ENCODE peak calls at places on chromosome 7, in six cellular contexts. M is left ventricle myocardium inferior, O is breast epithelium, K is stomach, W is neural progenitor cell, E is prostate gland. N is an unnamed sample. For H3K9me3 and H3K4me1, the result is how much of the 10 kb centered on the place peaks cover.

GRCh38 chr7:81284576-81284975 is 365.7 kb upstream of the SEMA3C start:
- DNase-seq in M (no peak), O (no peak), K (no peak), W (no peak), E (no peak), N (no peak)

GRCh38 chr7:80918909-80919721 is at the start of gene SEMA3C:
- DNase-seq in M (peak), O (peak), K (peak), W (peak), E (peak), N (peak)

GRCh38 chr7:143728333-143728862 is 29.1 kb downstream of the CTAGE6 start:
- DNase-seq in M (no peak), O (no peak), K (no peak), W (no peak), E (no peak), N (no peak)

GRCh38 chr7:7495171-7495570 is 40.5 kb downstream of the COL28A1 start:
- DNase-seq in M (no peak), O (no peak), K (no peak), W (no peak), E (no peak), N (no peak)

GRCh38 chr7:143901360-143901709 is 641 bp downstream of the TCAF1 start:
- DNase-seq in M (peak), O (peak), K (peak), W (no peak), E (peak), N (peak)

GRCh38 chr7:7719235-7719634 is 828 bp upstream of the RPA3 start:
- DNase-seq in M (no peak), O (no peak), K (no peak), W (no peak), E (peak), N (peak)

GRCh38 chr7:152588350-152588749 is 87.6 kb downstream of the XRCC2 start:
- DNase-seq in M (no peak), O (no peak), K (no peak), W (no peak), E (no peak), N (peak)

GRCh38 chr7:1422512-1423265 is 36.6 kb downstream of the MICALL2 start:
- DNase-seq in M (no peak), O (no peak), K (peak), W (no peak), E (no peak), N (peak)

GRCh38 chr7:4003536-4003935 is 678.6 kb upstream of the FOXK1 start:
- DNase-seq in M (no peak), O (no peak), K (no peak), W (no peak), E (no peak), N (no peak)

GRCh38 chr7:131090866-131091692 is 236.6 kb upstream of the MKLN1 start:
- DNase-seq in M (no peak), O (no peak), K (no peak), W (no peak), E (no peak), N (no peak)

GRCh38 chr7:42347616-42348015 is 110.6 kb upstream of the GLI3 start:
- DNase-seq in M (no peak), O (no peak), K (no peak), W (peak), E (no peak), N (no peak)

GRCh38 chr7:68730871-68731403 is 867.3 kb upstream of the AUTS2 start:
- DNase-seq in M (no peak), O (peak), K (peak), W (no peak), E (peak), N (peak)

GRCh38 chr7:100035865-100036264 is 13.7 kb upstream of the ZSCAN21 start:
- DNase-seq in M (no peak), O (no peak), K (no peak), W (no peak), E (no peak), N (no peak)

GRCh38 chr7:101134399-101134980 is 7.6 kb downstream of the SERPINE1 start:
- DNase-seq in M (no peak), O (no peak), K (no peak), W (peak), E (no peak), N (no peak)

GRCh38 chr7:35004531-35005096 is 32.7 kb downstream of the DPY19L1 start:
- DNase-seq in M (no peak), O (no peak), K (no peak), W (peak), E (no peak), N (no peak)

GRCh38 chr7:51590746-51591145 is 274.1 kb upstream of the COBL start:
- DNase-seq in M (no peak), O (no peak), K (no peak), W (peak), E (no peak), N (no peak)

GRCh38 chr7:63009771-63010170 is 988.9 kb upstream of the ZNF722 start:
- DNase-seq in M (no peak), O (no peak), K (no peak), W (no peak), E (no peak), N (no peak)

GRCh38 chr7:63008366-63008765 is 990.3 kb upstream of the ZNF722 start:
- DNase-seq in M (no peak), O (no peak), K (no peak), W (no peak), E (no peak), N (no peak)

GRCh38 chr7:63014792-63015191 is 983.9 kb upstream of the ZNF722 start:
- DNase-seq in M (no peak), O (no peak), K (no peak), W (no peak), E (no peak), N (no peak)

GRCh38 chr7:63012633-63013183 is 985.9 kb upstream of the ZNF722 start:
- DNase-seq in M (no peak), O (no peak), K (peak), W (no peak), E (peak), N (no peak)
- H3K9me3 ChIP-seq in M (under half), O (under half), K (under half), W (half or more), E (under half), N (under half)

DNA sequence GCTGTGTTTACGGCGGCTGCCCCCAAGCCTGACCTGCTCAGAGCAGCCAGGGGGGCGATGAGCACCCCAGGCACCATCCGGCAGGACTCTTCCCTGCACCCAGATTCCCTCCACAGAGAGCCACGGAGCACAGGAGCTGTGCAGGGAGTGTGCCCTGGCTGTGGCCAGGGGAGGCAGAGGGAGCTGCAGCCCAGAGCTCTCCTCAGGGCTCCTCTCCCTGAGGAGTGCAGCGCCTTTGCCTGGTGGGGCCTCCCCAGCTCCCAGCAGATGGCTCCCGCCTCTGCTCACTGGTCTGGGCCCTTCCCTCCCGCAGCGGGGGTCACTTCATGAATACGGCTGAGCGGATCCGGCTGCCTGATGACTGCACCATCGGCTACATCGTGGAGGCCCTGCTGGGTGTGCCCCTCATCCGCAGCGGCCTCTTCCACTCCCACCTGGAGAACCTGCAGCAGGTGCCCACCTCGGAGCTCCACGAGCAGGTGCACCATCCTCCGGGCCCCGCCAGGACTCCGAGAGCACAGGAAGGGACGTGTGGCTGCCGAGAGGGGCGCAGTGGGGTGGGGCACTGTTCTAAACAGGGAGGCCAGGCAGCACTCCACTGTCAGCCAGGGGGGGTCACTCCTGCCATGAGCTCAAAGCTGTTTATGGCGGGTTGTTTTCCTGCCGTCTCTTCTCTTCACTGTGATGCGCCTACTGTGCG is 6.5 kb downstream of the LFNG start:
- DNase-seq in M (no peak), O (no peak), K (no peak), W (no peak), E (no peak), N (peak)
- H3K4me1 ChIP-seq in M (half or more), O (half or more), K (half or more), W (half or more), E (half or more), N (half or more)

DNA sequence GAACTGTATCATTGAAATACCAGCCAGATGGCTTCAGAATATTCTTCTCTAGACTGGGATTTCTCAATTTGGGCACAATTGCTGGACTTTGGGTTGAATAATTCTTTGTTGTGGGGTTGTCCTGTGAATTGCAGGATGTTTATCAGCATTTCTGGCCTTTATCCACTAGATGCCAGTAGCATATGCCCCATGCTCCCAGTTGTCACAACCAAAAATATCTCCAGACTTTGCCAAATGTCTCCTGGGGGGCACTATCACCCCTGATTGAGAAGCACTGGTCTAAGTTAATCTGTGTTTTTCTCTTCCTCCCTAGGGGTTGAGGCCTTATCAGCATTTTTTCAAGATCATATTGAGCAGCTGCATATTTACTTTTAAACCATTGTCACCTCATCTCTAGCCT is 204.9 kb upstream of the SP8 start:
- DNase-seq in M (no peak), O (no peak), K (no peak), W (peak), E (no peak), N (no peak)
- TF ChIP-seq CTCF in M (no peak), O (no peak), K (no peak), W (peak), E (no peak), N (no peak)

GRCh38 chr7:79332091-79332490 is 121.4 kb downstream of the MAGI2 start:
- DNase-seq in M (no peak), O (no peak), K (no peak), W (no peak), E (no peak), N (no peak)
- H3K9me3 ChIP-seq in M (under half), O (under half), K (under half), W (under half), E (under half), N (under half)

DNA sequence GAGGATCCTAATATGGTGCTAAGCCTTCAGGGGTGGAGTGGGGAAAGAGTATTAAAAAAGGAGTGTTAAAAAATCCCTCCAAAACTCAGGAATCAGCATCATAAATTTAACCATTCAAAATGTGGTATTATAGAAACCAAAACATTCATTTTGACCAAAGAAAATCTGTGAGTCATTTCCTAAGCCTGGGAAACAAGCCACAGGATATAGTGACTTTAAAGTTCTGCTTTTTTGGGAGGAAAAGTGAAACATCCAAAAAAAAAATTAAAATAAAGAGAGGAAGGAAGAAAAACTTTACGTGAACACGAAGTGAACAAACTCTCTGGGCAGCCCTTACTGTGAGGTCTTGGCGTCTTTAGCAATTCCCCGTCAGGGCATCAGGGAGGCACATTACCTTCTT is 74.0 kb upstream of the GSDME start:
- DNase-seq in M (no peak), O (no peak), K (no peak), W (no peak), E (no peak), N (no peak)
- H3K4me1 ChIP-seq in M (under half), O (under half), K (under half), W (under half), E (under half), N (under half)

N was measured in pancreas.